ENCODE peak calls at places on chromosomes 13 and 19, in seven cellular contexts. V is mesendoderm, M is IMR-90, I is neuronal stem cell, T is mesenchymal stem cell, Z is H1, K is H9. G is an unnamed sample.

GRCh38 chr13:80399340-80400163 is 58.6 kb upstream of the SPRY2 start:
- DNase-seq in V (no peak), M (no peak), I (no peak), T (no peak), Z (no peak), K (no peak), G (no peak)

GRCh38 chr19:10637894-10638293 is 12.5 kb downstream of the SLC44A2 start:
- DNase-seq in V (no peak), M (no peak), I (no peak), T (no peak), Z (no peak), K (no peak), G (no peak)

GRCh38 chr19:41537789-41538188 is 38.2 kb upstream of the CEACAM21 start:
- DNase-seq in V (peak), M (peak), I (no peak), T (peak), Z (no peak), K (no peak), G (peak)

GRCh38 chr13:101416181-101417042 is at the start of gene NALCN:
- DNase-seq in V (peak), M (no peak), I (peak), T (peak), Z (peak), K (peak), G (peak)

GRCh38 chr19:10295305-10295846 is 5.6 kb downstream of the ICAM5 start:
- DNase-seq in V (peak), M (no peak), I (no peak), T (no peak), Z (peak), K (peak), G (no peak)

GRCh38 chr13:40306817-40307216 is 359.6 kb downstream of the FOXO1 start:
- DNase-seq in V (no peak), M (no peak), I (no peak), T (no peak), Z (no peak), K (no peak), G (no peak)

GRCh38 chr19:4108767-4109625 is 14.9 kb downstream of the MAP2K2 start:
- DNase-seq in V (no peak), M (no peak), I (no peak), T (no peak), Z (no peak), K (no peak), G (no peak)

GRCh38 chr13:79451500-79451962 is 29.4 kb upstream of the NDFIP2 start:
- DNase-seq in V (peak), M (peak), I (no peak), T (peak), Z (no peak), K (peak), G (peak)

GRCh38 chr13:41040584-41041334 is 20.6 kb upstream of the WBP4 start:
- DNase-seq in V (no peak), M (peak), I (no peak), T (peak), Z (no peak), K (no peak), G (no peak)

GRCh38 chr19:21765151-21765550 is 2.2 kb downstream of the ZNF100 start:
- DNase-seq in V (peak), M (no peak), I (no peak), T (no peak), Z (no peak), K (no peak), G (no peak)

GRCh38 chr13:36915106-36915505 is 4.9 kb downstream of the SMAD9 start:
- DNase-seq in V (peak), M (no peak), I (no peak), T (no peak), Z (no peak), K (no peak), G (no peak)

GRCh38 chr19:29806098-29806866 is 5.5 kb upstream of the CCNE1 start:
- DNase-seq in V (peak), M (peak), I (no peak), T (peak), Z (peak), K (peak), G (no peak)

GRCh38 chr13:88932950-88933349 is 1261.8 kb downstream of the SLITRK5 start:
- DNase-seq in V (no peak), M (no peak), I (no peak), T (peak), Z (no peak), K (no peak), G (no peak)

GRCh38 chr19:1901940-1902404 is 3.2 kb upstream of the ADAT3 start:
- DNase-seq in V (no peak), M (no peak), I (no peak), T (no peak), Z (no peak), K (no peak), G (peak)

GRCh38 chr19:46841458-46842083 is 9.1 kb downstream of the AP2S1 start:
- DNase-seq in V (no peak), M (peak), I (no peak), T (peak), Z (no peak), K (no peak), G (peak)

GRCh38 chr19:18541992-18542935 is 1.1 kb downstream of the FKBP8 start:
- DNase-seq in V (no peak), M (no peak), I (no peak), T (no peak), Z (no peak), K (peak), G (peak)

GRCh38 chr13:31790992-31791391 is 51.7 kb downstream of the RXFP2 start:
- DNase-seq in V (no peak), M (peak), I (no peak), T (peak), Z (no peak), K (no peak), G (no peak)

GRCh38 chr13:48983331-48983730 is 7.6 kb downstream of the FNDC3A start:
- DNase-seq in V (no peak), M (no peak), I (no peak), T (no peak), Z (no peak), K (no peak), G (no peak)
- H3K4me2 ChIP-seq in V (no peak), M (no peak), I (no peak), T (no peak), Z (no peak), K (no peak), G (no peak)

GRCh38 chr19:37977992-37978391 is 71.0 kb downstream of the SIPA1L3 start:
- DNase-seq in V (no peak), M (peak), I (no peak), T (peak), Z (no peak), K (no peak), G (no peak)
- H3K23ac ChIP-seq in V (no peak), M (peak), I (no peak), T (no peak), Z (no peak), K (no peak), G (no peak)

GRCh38 chr19:11973020-11973810 is 8.4 kb downstream of the ZNF763 start:
- DNase-seq in V (no peak), M (no peak), I (no peak), T (no peak), Z (no peak), K (no peak), G (peak)

GRCh38 chr19:11982526-11982925 is 17.7 kb downstream of the ZNF763 start:
- DNase-seq in V (no peak), M (no peak), I (no peak), T (no peak), Z (no peak), K (no peak), G (peak)

GRCh38 chr19:11979527-11979926 is 14.7 kb downstream of the ZNF763 start:
- DNase-seq in V (no peak), M (no peak), I (no peak), T (no peak), Z (no peak), K (no peak), G (no peak)

DNA sequence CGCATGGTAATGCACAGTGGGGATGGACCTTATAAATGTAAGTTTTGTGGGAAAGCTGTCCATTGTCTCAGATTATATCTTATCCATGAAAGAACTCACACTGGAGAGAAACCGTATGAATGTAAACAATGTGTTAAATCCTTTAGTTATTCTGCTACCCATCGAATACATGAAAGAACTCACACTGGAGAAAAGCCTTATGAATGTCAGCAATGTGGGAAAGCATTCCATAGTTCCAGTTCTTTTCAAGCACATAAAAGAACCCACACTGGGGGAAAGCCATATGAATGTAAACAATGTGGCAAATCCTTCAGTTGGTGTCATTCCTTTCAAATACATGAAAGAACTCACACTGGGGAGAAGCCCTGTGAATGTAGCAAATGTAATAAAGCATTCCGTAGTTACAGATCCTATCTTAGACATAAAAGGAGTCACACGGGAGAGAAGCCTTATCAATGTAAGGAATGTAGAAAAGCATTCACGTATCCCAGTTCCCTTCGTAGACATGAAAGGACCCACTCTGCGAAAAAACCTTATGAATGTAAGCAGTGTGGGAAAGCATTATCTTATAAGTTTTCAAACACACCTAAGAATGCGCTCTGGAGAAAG is 13.8 kb downstream of the ZNF763 start:
- DNase-seq in V (no peak), M (no peak), I (no peak), T (no peak), Z (no peak), K (no peak), G (peak)
- H2BK120ac ChIP-seq in V (no peak), M (no peak), I (no peak), T (no peak), Z (no peak), K (no peak), G (no peak)

DNA sequence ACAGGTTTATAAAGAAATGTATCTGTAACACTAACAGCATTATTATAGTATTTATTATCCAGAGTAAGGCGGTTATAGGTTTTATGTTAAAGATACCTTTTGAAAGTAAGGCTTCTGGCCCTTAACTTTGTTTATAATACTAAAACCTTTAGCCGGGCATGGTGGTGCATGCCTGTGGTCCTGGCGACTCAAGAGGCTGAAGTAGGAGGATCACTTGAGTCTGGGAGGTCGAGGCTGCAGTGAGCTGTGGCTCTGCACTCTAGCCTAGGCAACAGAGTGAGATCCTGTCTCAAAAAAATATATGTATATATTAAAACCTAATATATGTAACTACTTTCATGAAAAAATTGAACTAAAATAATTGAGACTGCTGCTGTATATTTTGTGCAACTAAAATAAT is 98.7 kb upstream of the KLF5 start:
- DNase-seq in V (no peak), M (no peak), I (no peak), T (no peak), Z (no peak), K (no peak), G (no peak)
- H3K4me2 ChIP-seq in V (no peak), M (no peak), I (no peak), T (no peak), Z (peak), K (peak), G (no peak)

DNA sequence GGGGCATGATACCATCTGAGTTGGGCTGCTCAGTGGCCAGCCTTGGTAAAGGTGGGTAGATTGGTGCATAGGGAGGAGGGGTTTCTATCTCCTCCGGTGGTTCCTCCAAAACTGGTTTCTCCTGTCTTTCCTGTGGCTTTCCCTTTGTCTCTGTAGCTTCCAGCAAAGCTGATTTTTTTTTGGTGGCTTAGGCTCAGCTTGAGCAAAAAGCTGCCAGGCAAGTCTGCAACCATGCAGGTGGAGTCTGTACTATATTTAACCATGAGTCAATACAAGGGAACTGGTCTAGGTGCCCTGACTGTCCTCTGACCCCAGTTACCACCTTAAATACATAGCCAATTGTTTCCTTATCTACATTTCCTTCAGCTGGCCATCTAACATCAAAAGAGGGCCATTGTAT is 64.0 kb upstream of the ZNF681 start:
- DNase-seq in V (peak), M (no peak), I (no peak), T (no peak), Z (no peak), K (no peak), G (peak)
- H3K23ac ChIP-seq in V (no peak), M (no peak), I (no peak), T (no peak), Z (no peak), K (no peak), G (no peak)